ENCODE peak calls at places on chromosome 1, in ten cellular contexts. G is MM.1S; I is HCT116; V is cardiac muscle cell; T is tibial nerve; M is CD8-positive, alpha-beta T cell; W is bronchial epithelial cell; O is psoas muscle; J is ascending aorta; D is ovary. X is an unnamed sample. For H3K36me3, the result is how much of the 10 kb centered on the place peaks cover.

GRCh38 chr1:154577346-154578057 is 9.9 kb downstream of the CHRNB2 start:
- DNase-seq in M (no peak), V (no peak), G (no peak), W (no peak), T (no peak), D (peak), J (no peak), O (no peak), I (no peak), X (no peak)

GRCh38 chr1:49052102-49052501 is 275.4 kb upstream of the BEND5 start:
- DNase-seq in V (no peak), D (no peak), O (no peak), G (no peak), J (no peak), W (no peak), M (no peak), I (no peak), T (no peak), X (no peak)

GRCh38 chr1:109884242-109884891 is 26.3 kb upstream of the CSF1 start:
- DNase-seq in G (no peak), T (no peak), I (no peak), D (no peak), J (no peak), O (no peak), M (no peak), V (no peak), W (no peak), X (no peak)

GRCh38 chr1:67874501-67875111 is 41.3 kb upstream of the GNG12 start:
- DNase-seq in T (no peak), M (no peak), V (no peak), J (no peak), W (no peak), D (no peak), G (no peak), I (no peak), O (no peak), X (no peak)

GRCh38 chr1:19010503-19010902 is 54.0 kb upstream of the IFFO2 start:
- DNase-seq in J (no peak), V (no peak), I (no peak), G (no peak), W (no peak), O (no peak), T (no peak), D (no peak), M (no peak), X (no peak)

GRCh38 chr1:177945943-177946650 is 23.8 kb downstream of the SEC16B start:
- DNase-seq in M (no peak), I (peak), J (no peak), O (peak), T (no peak), G (peak), V (peak), W (peak), D (peak), X (peak)

GRCh38 chr1:179883739-179884138 is 1.7 kb downstream of the TOR1AIP1 start:
- DNase-seq in J (no peak), G (peak), D (no peak), M (peak), W (peak), I (no peak), T (no peak), O (no peak), V (peak), X (peak)

GRCh38 chr1:15756143-15757015 is 2.2 kb upstream of the FBLIM1 start:
- DNase-seq in J (no peak), G (no peak), M (no peak), D (no peak), I (no peak), V (no peak), W (peak), T (no peak), O (no peak), X (no peak)

GRCh38 chr1:197761654-197762053 is 13.6 kb downstream of the DENND1B start:
- DNase-seq in O (no peak), G (peak), W (no peak), I (no peak), V (no peak), M (no peak), D (no peak), J (no peak), T (no peak), X (no peak)

GRCh38 chr1:169484683-169485426 is 889 bp downstream of the SLC19A2 start:
- DNase-seq in G (peak), W (peak), O (peak), V (peak), T (peak), M (peak), I (no peak), D (peak), J (no peak), X (no peak)

GRCh38 chr1:155124503-155125463 is 2.9 kb upstream of the EFNA1 start:
- DNase-seq in J (no peak), O (no peak), G (no peak), M (no peak), W (peak), V (no peak), D (no peak), I (no peak), T (no peak), X (no peak)

GRCh38 chr1:67687649-67688048 is 2.6 kb downstream of the GADD45A start:
- DNase-seq in V (no peak), T (no peak), O (no peak), I (no peak), J (no peak), W (peak), G (no peak), D (no peak), M (no peak), X (no peak)

GRCh38 chr1:3409737-3410434 is 44.6 kb upstream of the ARHGEF16 start:
- DNase-seq in D (peak), T (peak), J (no peak), O (peak), G (no peak), W (no peak), M (no peak), I (no peak), V (peak), X (no peak)

GRCh38 chr1:57468661-57469523 is 45.0 kb upstream of the DAB1 start:
- DNase-seq in V (no peak), I (no peak), G (no peak), O (no peak), D (no peak), T (no peak), W (peak), M (no peak), J (no peak), X (peak)

GRCh38 chr1:2115008-2115921 is 65.1 kb downstream of the PRKCZ start:
- DNase-seq in W (no peak), T (no peak), V (no peak), I (no peak), J (no peak), M (no peak), G (no peak), O (peak), D (no peak), X (no peak)

GRCh38 chr1:232477728-232478127 is 152.2 kb downstream of the SIPA1L2 start:
- DNase-seq in I (peak), O (peak), J (no peak), M (no peak), W (peak), G (no peak), T (no peak), V (no peak), D (no peak), X (no peak)

GRCh38 chr1:24566266-24566867 is 10.5 kb downstream of the NCMAP start:
- DNase-seq in V (no peak), I (no peak), J (no peak), T (no peak), D (no peak), W (peak), M (no peak), O (no peak), G (no peak), X (no peak)

GRCh38 chr1:238789916-238790667 is 596.3 kb upstream of the CHRM3 start:
- DNase-seq in O (no peak), J (no peak), W (no peak), V (no peak), T (no peak), G (no peak), I (no peak), D (no peak), M (no peak), X (no peak)

GRCh38 chr1:153307221-153307600 is 5.5 kb downstream of the PGLYRP3 start:
- DNase-seq in T (no peak), W (no peak), D (no peak), O (no peak), M (no peak), J (no peak), I (no peak), G (no peak), V (no peak), X (no peak)

GRCh38 chr1:78102916-78103315 is 57.1 kb downstream of the GIPC2 start:
- DNase-seq in W (no peak), T (no peak), I (no peak), M (no peak), G (no peak), O (no peak), J (no peak), D (no peak), V (no peak), X (no peak)

GRCh38 chr1:234893725-234894630 is 234.7 kb downstream of the TOMM20 start:
- DNase-seq in G (no peak), O (no peak), M (no peak), I (no peak), V (no peak), T (no peak), D (no peak), W (peak), J (no peak), X (no peak)

GRCh38 chr1:100455478-100456072 is 82.4 kb upstream of the GPR88 start:
- DNase-seq in O (no peak), W (peak), V (peak), T (no peak), I (no peak), D (no peak), J (no peak), M (no peak), G (peak), X (peak)

GRCh38 chr1:199875337-199875736 is 152.2 kb upstream of the NR5A2 start:
- DNase-seq in J (no peak), V (no peak), T (no peak), D (no peak), M (no peak), O (no peak), W (no peak), G (no peak), I (no peak), X (no peak)

GRCh38 chr1:159991513-159991912 is 37.5 kb upstream of the SLAMF9 start:
- DNase-seq in W (peak), G (no peak), M (no peak), O (no peak), T (no peak), I (no peak), D (no peak), J (no peak), V (no peak), X (no peak)

GRCh38 chr1:76867342-76868130 is at the start of gene ST6GALNAC5:
- DNase-seq in O (no peak), W (no peak), M (no peak), V (peak), J (no peak), T (no peak), G (no peak), I (no peak), D (peak), X (no peak)

GRCh38 chr1:74822851-74823443 is 90.0 kb downstream of the TYW3 start:
- DNase-seq in G (no peak), T (no peak), J (no peak), M (no peak), W (peak), V (no peak), O (no peak), D (no peak), I (no peak), X (no peak)

GRCh38 chr1:87131809-87132663 is 196.6 kb upstream of the LMO4 start:
- DNase-seq in I (peak), W (peak), D (peak), J (no peak), T (peak), O (peak), M (peak), V (peak), G (peak), X (peak)

GRCh38 chr1:174032823-174033222 is 10.7 kb upstream of the RC3H1 start:
- DNase-seq in G (no peak), O (no peak), M (no peak), W (peak), J (no peak), T (no peak), D (no peak), I (no peak), V (no peak), X (no peak)

GRCh38 chr1:1164701-1165451 is 8.8 kb upstream of the TTLL10 start:
- DNase-seq in J (no peak), G (no peak), O (no peak), T (no peak), V (no peak), D (no peak), M (no peak), I (no peak), W (peak), X (no peak)

GRCh38 chr1:1213919-1214599 is at the start of gene TNFRSF4:
- DNase-seq in I (no peak), J (no peak), M (no peak), D (no peak), G (no peak), W (no peak), O (peak), V (no peak), T (no peak), X (no peak)

GRCh38 chr1:17013598-17014320 is 2.0 kb upstream of the ATP13A2 start:
- DNase-seq in T (peak), M (no peak), D (no peak), I (no peak), W (no peak), J (no peak), G (no peak), V (no peak), O (no peak), X (no peak)

GRCh38 chr1:8856689-8857412 is 21.6 kb downstream of the ENO1 start:
- DNase-seq in T (no peak), D (no peak), I (no peak), M (no peak), J (no peak), V (no peak), O (no peak), G (no peak), W (no peak), X (peak)

GRCh38 chr1:8862528-8862927 is 16.0 kb downstream of the ENO1 start:
- DNase-seq in W (no peak), T (no peak), G (no peak), J (no peak), I (no peak), V (no peak), O (no peak), D (no peak), M (peak), X (peak)

GRCh38 chr1:8858112-8858668 is 20.3 kb downstream of the ENO1 start:
- DNase-seq in W (peak), T (no peak), M (no peak), G (no peak), V (peak), I (no peak), D (no peak), O (no peak), J (no peak), X (no peak)

GRCh38 chr1:8860738-8861516 is 17.6 kb downstream of the ENO1 start:
- DNase-seq in W (no peak), G (no peak), T (no peak), V (no peak), I (no peak), O (no peak), J (no peak), M (no peak), D (no peak), X (no peak)

DNA sequence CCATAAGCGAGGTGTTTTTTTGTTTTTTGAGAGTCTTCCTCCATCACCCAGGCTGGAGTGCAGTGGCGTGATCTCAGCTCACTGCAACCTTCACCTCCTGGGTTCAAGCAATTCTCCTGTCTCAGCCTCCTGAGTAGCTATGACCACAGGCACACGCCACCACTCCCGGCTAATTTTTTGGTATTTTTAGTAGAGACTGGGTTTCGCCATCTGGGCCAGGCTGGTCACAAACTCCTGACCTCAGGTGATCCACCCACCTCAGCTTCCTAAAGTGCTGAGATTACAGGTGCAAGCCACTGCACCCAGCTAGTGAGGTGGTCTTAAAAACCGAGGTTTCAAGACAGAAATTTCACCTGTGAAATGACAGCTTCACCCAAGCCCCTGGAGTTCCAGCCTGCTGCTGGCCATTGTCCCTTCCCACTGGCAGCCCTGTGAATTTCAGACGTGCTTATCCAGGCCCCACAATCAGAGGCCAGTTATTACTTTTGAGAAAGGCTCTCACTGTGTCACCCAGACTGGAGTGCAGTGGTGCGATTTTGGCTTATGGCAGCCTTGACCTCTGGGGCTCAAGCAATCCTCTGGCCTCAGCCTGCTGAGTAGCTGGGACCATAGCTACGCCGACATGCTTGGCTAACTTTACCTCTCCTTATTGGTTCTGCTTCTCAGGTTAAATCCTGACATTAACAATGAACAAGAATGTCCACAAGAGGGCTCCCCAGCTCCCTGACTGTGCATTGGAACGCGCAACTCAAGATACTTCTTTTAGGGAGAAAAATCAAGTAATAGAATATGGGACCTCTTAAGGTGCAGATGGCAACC is 19.4 kb downstream of the ENO1 start:
- DNase-seq in O (no peak), I (no peak), J (no peak), M (peak), G (peak), T (no peak), W (peak), D (no peak), V (peak), X (peak)
- H3K36me3 ChIP-seq in O (under half), I (half or more), J (half or more), M (half or more), G (under half), T (half or more), W (under half), D (under half), V (half or more), X (half or more)

DNA sequence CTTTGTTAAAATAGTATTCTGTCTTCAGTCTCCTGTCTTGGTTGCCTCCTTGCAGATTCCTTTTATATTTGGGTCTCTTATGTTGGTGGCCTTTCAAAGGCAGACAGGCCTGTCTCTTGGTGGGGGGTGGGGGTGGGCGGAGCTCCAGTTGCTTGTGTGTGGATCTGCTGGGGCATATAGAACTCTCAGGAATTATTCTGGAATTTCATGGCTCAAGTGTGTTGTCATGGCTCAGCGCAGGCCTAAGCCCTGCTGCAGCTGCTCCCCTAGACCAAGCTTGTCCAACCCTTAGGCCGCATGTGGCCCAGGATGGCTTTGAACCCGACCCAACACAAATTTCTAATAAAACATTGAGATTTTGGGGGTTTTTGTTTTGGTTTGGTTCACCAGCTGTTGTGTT is 8.0 kb downstream of the C1orf35 start:
- DNase-seq in J (no peak), G (no peak), I (no peak), D (no peak), O (no peak), W (no peak), V (no peak), T (no peak), M (no peak), X (no peak)
- H3K36me3 ChIP-seq in J (under half), G (under half), I (half or more), D (under half), O (under half), W (under half), V (under half), T (half or more), M (under half), X (under half)

GRCh38 chr1:205107327-205107726 is 14.5 kb downstream of the RBBP5 start:
- DNase-seq in M (no peak), T (no peak), G (no peak), D (no peak), V (no peak), I (no peak), O (no peak), W (no peak), J (no peak), X (no peak)

GRCh38 chr1:205111354-205111753 is 10.4 kb downstream of the RBBP5 start:
- DNase-seq in V (no peak), G (no peak), T (no peak), D (no peak), J (no peak), W (no peak), O (no peak), I (no peak), M (no peak), X (no peak)

GRCh38 chr1:205109269-205109668 is 12.5 kb downstream of the RBBP5 start:
- DNase-seq in I (no peak), D (no peak), J (no peak), W (no peak), G (no peak), T (no peak), V (no peak), M (no peak), O (no peak), X (peak)

GRCh38 chr1:205109711-205110110 is 12.1 kb downstream of the RBBP5 start:
- DNase-seq in I (no peak), W (no peak), D (no peak), O (no peak), M (no peak), J (no peak), V (no peak), G (no peak), T (no peak), X (no peak)

DNA sequence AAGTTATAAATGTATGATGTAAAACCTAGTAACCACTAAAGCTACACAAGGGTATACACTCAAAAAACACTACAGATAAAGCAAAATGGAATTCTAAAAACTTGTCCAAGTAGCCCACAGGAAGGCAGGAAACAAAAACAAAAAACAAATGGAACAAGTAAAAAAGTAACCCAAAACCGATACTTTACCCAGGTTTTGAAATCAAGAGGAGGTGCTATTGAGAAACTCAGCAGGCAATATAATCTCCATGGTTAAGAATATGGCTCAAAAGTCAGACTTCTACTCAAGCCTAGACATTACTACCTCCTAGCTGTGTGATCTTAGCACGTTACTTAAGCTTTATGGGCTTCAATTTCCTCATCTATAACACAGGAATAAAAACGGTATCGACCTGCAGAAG is 13.3 kb downstream of the RBBP5 start:
- DNase-seq in V (no peak), T (no peak), J (no peak), I (no peak), M (no peak), W (no peak), D (no peak), G (no peak), O (no peak), X (no peak)
- H3K36me3 ChIP-seq in V (under half), T (half or more), J (half or more), I (under half), M (under half), W (under half), D (under half), G (under half), O (under half), X (half or more)

GRCh38 chr1:5475572-5475971 is 516.7 kb downstream of the NPHP4 start:
- DNase-seq in O (no peak), J (no peak), G (no peak), W (no peak), T (no peak), V (no peak), D (no peak), M (no peak), I (no peak), X (no peak)
- H3K36me3 ChIP-seq in O (under half), J (under half), G (under half), W (under half), T (under half), V (under half), D (under half), M (under half), I (under half), X (under half)

DNA sequence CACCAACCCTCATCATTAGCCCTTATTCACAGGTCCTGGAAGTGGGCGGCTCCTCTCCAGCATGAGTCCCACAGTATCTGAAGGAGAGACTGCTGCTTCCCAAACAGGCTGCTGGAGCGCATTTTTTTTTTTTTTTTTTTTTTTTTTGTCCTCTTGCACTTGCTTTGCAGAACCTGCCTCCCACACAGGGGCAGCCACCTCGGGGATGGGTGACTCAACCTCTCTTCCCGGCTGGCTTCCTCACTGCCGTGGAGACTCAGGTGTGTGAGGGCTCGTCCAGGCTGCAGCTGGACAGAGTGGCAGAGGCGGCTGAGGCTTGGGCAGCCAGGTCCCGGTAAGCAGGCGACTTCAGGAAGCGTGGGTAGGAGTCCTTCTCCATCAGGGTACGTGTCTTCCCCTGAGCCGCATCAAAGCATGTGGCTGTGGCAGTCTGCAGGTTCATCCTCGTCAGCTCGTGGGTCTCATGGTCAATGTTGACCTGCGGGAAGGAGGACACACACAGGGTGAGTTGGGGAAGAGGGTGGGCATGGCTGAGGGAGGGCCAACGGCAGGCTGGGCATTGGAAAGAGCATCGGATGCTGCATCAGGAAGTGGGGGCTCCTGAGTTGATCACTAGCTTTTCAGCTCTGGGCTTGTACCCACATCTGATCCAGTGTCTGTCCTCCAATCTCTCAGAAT is 4.0 kb downstream of the RGS16 start:
- DNase-seq in D (no peak), I (no peak), O (no peak), G (no peak), J (no peak), V (no peak), W (no peak), M (no peak), T (no peak), X (no peak)
- H3K36me3 ChIP-seq in D (under half), I (under half), O (under half), G (under half), J (under half), V (under half), W (under half), M (under half), T (under half), X (under half)

X was measured in Karpas-422.